ENCODE peak calls at places on chromosomes 3 and 15, in eight cellular contexts. B is BE2C, T is stomach, E is foreskin fibroblast, P is spleen, I is IMR-90, X is left ventricle myocardium inferior, R is dorsolateral prefrontal cortex. Q is an unnamed sample.

GRCh38 chr3:190606596-190606995 is 92.7 kb downstream of the IL1RAP start:
- DNase-seq in B (no peak), T (no peak), E (no peak), P (no peak), I (no peak), X (no peak), R (no peak), Q (no peak)

GRCh38 chr3:175346573-175347356 is 487.6 kb downstream of the NAALADL2 start:
- DNase-seq in B (peak; percentile 66), T (peak; percentile 65), E (peak; percentile 93), P (no peak), I (peak; percentile 95), X (peak; percentile 41), R (no peak), Q (peak; percentile 84)

GRCh38 chr3:52879581-52879980 is 17.8 kb downstream of the STIMATE start:
- DNase-seq in B (no peak), T (no peak), E (no peak), P (no peak), I (no peak), X (no peak), R (no peak), Q (no peak)

GRCh38 chr3:45167011-45167911 is 21.1 kb upstream of the CDCP1 start:
- DNase-seq in B (peak; percentile 73), T (peak; percentile 92), E (peak; percentile 97), P (peak; percentile 89), I (peak; percentile 94), X (peak; percentile 58), R (peak; percentile 45), Q (peak; percentile 73)

GRCh38 chr3:14120111-14120920 is 4.4 kb downstream of the CHCHD4 start:
- DNase-seq in B (no peak), T (no peak), E (no peak), P (no peak), I (no peak), X (no peak), R (no peak), Q (no peak)

GRCh38 chr3:24365168-24365567 is 129.5 kb downstream of the THRB start:
- DNase-seq in B (no peak), T (peak; percentile 72), E (peak; percentile 96), P (no peak), I (peak; percentile 68), X (no peak), R (no peak), Q (peak; percentile 45)

GRCh38 chr3:129855454-129856419 is 37.8 kb downstream of the TMCC1 start:
- DNase-seq in B (no peak), T (no peak), E (peak; percentile 57), P (no peak), I (peak; percentile 68), X (no peak), R (no peak), Q (peak; percentile 48)

GRCh38 chr3:108838411-108838810 is 15.8 kb downstream of the TRAT1 start:
- DNase-seq in B (no peak), T (no peak), E (no peak), P (no peak), I (no peak), X (no peak), R (no peak), Q (no peak)

GRCh38 chr3:111989061-111989678 is 9.6 kb upstream of the TAGLN3 start:
- DNase-seq in B (no peak), T (no peak), E (peak; percentile 77), P (no peak), I (peak; percentile 80), X (no peak), R (no peak), Q (peak; percentile 69)

GRCh38 chr3:21839181-21839580 is 88.2 kb upstream of the ZNF385D start:
- DNase-seq in B (no peak), T (no peak), E (peak; percentile 69), P (no peak), I (no peak), X (no peak), R (no peak), Q (peak; percentile 12)

GRCh38 chr3:107525101-107525953 is 2.6 kb downstream of the BBX start:
- DNase-seq in B (peak; percentile 35), T (peak; percentile 27), E (peak; percentile 72), P (peak; percentile 86), I (no peak), X (peak; percentile 41), R (no peak), Q (no peak)

GRCh38 chr3:34183114-34183513 is 384.7 kb downstream of the PDCD6IP start:
- DNase-seq in B (no peak), T (no peak), E (no peak), P (no peak), I (no peak), X (no peak), R (no peak), Q (no peak)

GRCh38 chr3:47323431-47324277 is 40.9 kb downstream of the KLHL18 start:
- DNase-seq in B (no peak), T (no peak), E (peak; percentile 40), P (no peak), I (peak; percentile 35), X (no peak), R (no peak), Q (no peak)

GRCh38 chr15:60774829-60775228 is 295.9 kb upstream of the ICE2 start:
- DNase-seq in B (no peak), T (no peak), E (no peak), P (no peak), I (no peak), X (no peak), R (no peak), Q (no peak)

GRCh38 chr3:195086341-195086740 is 184.6 kb downstream of the XXYLT1 start:
- DNase-seq in B (peak; percentile 1), T (no peak), E (no peak), P (peak; percentile 51), I (no peak), X (peak; percentile 5), R (no peak), Q (no peak)

GRCh38 chr15:33454996-33455395 is 144.2 kb downstream of the RYR3 start:
- DNase-seq in B (no peak), T (no peak), E (no peak), P (no peak), I (no peak), X (no peak), R (no peak), Q (no peak)

GRCh38 chr3:5690904-5691532 is 503.5 kb downstream of the EDEM1 start:
- DNase-seq in B (no peak), T (no peak), E (no peak), P (no peak), I (no peak), X (no peak), R (no peak), Q (no peak)

GRCh38 chr3:72614394-72615074 is 233.7 kb downstream of the SHQ1 start:
- DNase-seq in B (no peak), T (no peak), E (no peak), P (no peak), I (no peak), X (no peak), R (no peak), Q (no peak)

GRCh38 chr3:180804871-180805430 is 107.5 kb upstream of the FXR1 start:
- DNase-seq in B (peak; percentile 27), T (no peak), E (no peak), P (no peak), I (peak; percentile 9), X (no peak), R (no peak), Q (peak; percentile 23)

GRCh38 chr3:75272708-75273107 is 391.4 kb upstream of the FRG2C start:
- DNase-seq in B (no peak), T (no peak), E (peak; percentile 75), P (no peak), I (peak; percentile 71), X (no peak), R (no peak), Q (peak; percentile 15)

DNA sequence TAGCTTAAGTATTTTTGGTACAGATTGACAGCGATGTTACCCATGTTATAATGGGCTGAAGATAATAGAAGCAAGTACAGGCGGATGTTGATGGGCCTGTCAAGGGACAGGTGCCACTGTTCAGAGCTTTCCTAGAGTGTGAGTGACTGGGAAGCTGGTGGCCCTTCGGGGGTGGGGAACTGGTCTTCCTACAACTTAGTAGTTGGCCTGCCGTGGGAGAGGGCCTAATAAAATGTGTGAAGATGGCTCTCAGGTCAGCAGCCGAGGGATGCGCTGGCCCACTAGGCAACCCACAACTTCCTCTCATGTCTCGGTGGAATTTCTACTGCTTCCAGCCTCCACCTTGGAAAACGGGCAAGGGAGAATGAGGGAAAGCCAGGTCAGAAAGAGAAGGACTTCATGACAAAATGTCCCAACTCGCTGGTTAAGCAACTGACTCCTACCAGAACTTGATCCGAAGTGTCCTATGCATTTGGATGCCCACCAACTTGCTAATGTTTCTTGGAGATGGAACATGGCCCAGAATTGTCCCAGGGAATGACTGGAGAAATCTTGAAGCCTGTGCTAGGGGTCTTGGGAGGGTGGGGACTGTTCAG is 1.4 kb downstream of the GYG1 start:
- DNase-seq in B (no peak), T (no peak), E (no peak), P (peak; percentile 74), I (no peak), X (no peak), R (no peak), Q (no peak)
- H3K4me3 ChIP-seq in B (peak overlapping the region; percentile 84), T (peak overlapping the region; percentile 75), E (peak overlapping the region; percentile 76), P (peak overlapping the region; percentile 92), I (peak overlapping the region; percentile 63), X (peak overlapping the region; percentile 80), R (peak overlapping the region; percentile 93), Q (peak overlapping the region; percentile 75)

GRCh38 chr3:50146316-50146901 is 8.7 kb upstream of the SEMA3F start:
- DNase-seq in B (no peak), T (no peak), E (no peak), P (no peak), I (no peak), X (no peak), R (no peak), Q (no peak)
- TF ChIP-seq CTCF in B (peak; percentile 9), T (no peak), E (no peak), P (no peak), I (no peak), X (no peak), R (no peak), Q (no peak)

GRCh38 chr15:74423443-74424257 is 10.1 kb downstream of the SEMA7A start:
- DNase-seq in B (no peak), T (no peak), E (no peak), P (no peak), I (no peak), X (no peak), R (no peak), Q (no peak)
- H3K4me3 ChIP-seq in B (no peak overlapping the region), T (no peak overlapping the region), E (no peak overlapping the region), P (peak overlapping the region; percentile 21), I (no peak overlapping the region), X (no peak overlapping the region), R (no peak overlapping the region), Q (no peak overlapping the region)

GRCh38 chr3:128313181-128313725 is 153.4 kb downstream of the DNAJB8 start:
- DNase-seq in B (no peak), T (no peak), E (no peak), P (no peak), I (no peak), X (no peak), R (no peak), Q (no peak)

GRCh38 chr3:128310286-128311058 is 156.2 kb downstream of the DNAJB8 start:
- DNase-seq in B (no peak), T (no peak), E (no peak), P (no peak), I (no peak), X (no peak), R (no peak), Q (no peak)

GRCh38 chr3:128312271-128312670 is 154.4 kb downstream of the DNAJB8 start:
- DNase-seq in B (no peak), T (no peak), E (no peak), P (no peak), I (no peak), X (no peak), R (no peak), Q (no peak)

GRCh38 chr3:128309026-128309425 is 155.7 kb downstream of the EEFSEC start:
- DNase-seq in B (no peak), T (no peak), E (no peak), P (no peak), I (no peak), X (peak; percentile 42), R (no peak), Q (no peak)

GRCh38 chr3:128311441-128311844 is 155.2 kb downstream of the DNAJB8 start:
- DNase-seq in B (no peak), T (no peak), E (no peak), P (no peak), I (no peak), X (peak; percentile 71), R (no peak), Q (no peak)
- TF ChIP-seq CTCF in B (no peak), T (no peak), E (no peak), P (no peak), I (no peak), X (no peak), R (no peak), Q (no peak)